ENCODE peak calls at places on chromosomes 13 and 19, in nine cellular contexts. P, O, I, M, D, X, W, T and R are unnamed samples.

GRCh38 chr13:104143760-104144406 is 1077.7 kb upstream of the SLC10A2 start:
- DNase-seq in P (no peak), O (no peak), I (no peak), M (no peak), D (no peak), X (no peak), W (peak), T (no peak), R (no peak)

GRCh38 chr13:39419068-39419467 is 183.9 kb downstream of the LHFPL6 start:
- DNase-seq in P (no peak), O (no peak), I (no peak), M (no peak), D (no peak), X (no peak), W (no peak), T (no peak), R (no peak)

GRCh38 chr13:109707044-109707794 is 79.2 kb downstream of the IRS2 start:
- DNase-seq in P (no peak), O (no peak), I (no peak), M (peak), D (no peak), X (no peak), W (no peak), T (no peak), R (no peak)

GRCh38 chr13:29465741-29466293 is 129.7 kb downstream of the SLC7A1 start:
- DNase-seq in P (no peak), O (no peak), I (no peak), M (peak), D (peak), X (no peak), W (peak), T (no peak), R (no peak)

GRCh38 chr19:47765522-47766358 is 12.8 kb upstream of the SELENOW start:
- DNase-seq in P (no peak), O (peak), I (peak), M (peak), D (no peak), X (no peak), W (no peak), T (no peak), R (no peak)

GRCh38 chr19:44758596-44758995 is 10.1 kb downstream of the BCL3 start:
- DNase-seq in P (no peak), O (no peak), I (no peak), M (no peak), D (no peak), X (no peak), W (no peak), T (no peak), R (no peak)

GRCh38 chr13:112468069-112468468 is 91.9 kb downstream of the SPACA7 start:
- DNase-seq in P (no peak), O (no peak), I (no peak), M (no peak), D (no peak), X (no peak), W (no peak), T (no peak), R (no peak)

GRCh38 chr19:18715416-18715815 is 31.9 kb downstream of the CRTC1 start:
- DNase-seq in P (no peak), O (no peak), I (no peak), M (no peak), D (no peak), X (no peak), W (no peak), T (no peak), R (no peak)

GRCh38 chr13:79413521-79413920 is 7.5 kb upstream of the RBM26 start:
- DNase-seq in P (no peak), O (no peak), I (no peak), M (no peak), D (no peak), X (no peak), W (no peak), T (no peak), R (no peak)

GRCh38 chr19:5048727-5049553 is 80.0 kb downstream of the KDM4B start:
- DNase-seq in P (no peak), O (no peak), I (no peak), M (peak), D (no peak), X (no peak), W (peak), T (no peak), R (no peak)

GRCh38 chr19:13530720-13531119 is 24.4 kb upstream of the CACNA1A start:
- DNase-seq in P (no peak), O (no peak), I (no peak), M (no peak), D (no peak), X (no peak), W (no peak), T (no peak), R (no peak)

GRCh38 chr13:35874704-35875103 is 256.5 kb downstream of the DCLK1 start:
- DNase-seq in P (no peak), O (no peak), I (no peak), M (no peak), D (no peak), X (no peak), W (no peak), T (no peak), R (no peak)

GRCh38 chr19:34428549-34429285 is 536 bp downstream of the UBA2 start:
- DNase-seq in P (peak), O (no peak), I (peak), M (peak), D (peak), X (no peak), W (peak), T (no peak), R (peak)

GRCh38 chr13:112456138-112457056 is 80.2 kb downstream of the SPACA7 start:
- DNase-seq in P (no peak), O (no peak), I (no peak), M (no peak), D (no peak), X (no peak), W (no peak), T (no peak), R (no peak)

GRCh38 chr19:34096020-34096915 is 76.0 kb upstream of the LSM14A start:
- DNase-seq in P (peak), O (no peak), I (no peak), M (peak), D (peak), X (no peak), W (peak), T (no peak), R (no peak)